ENCODE peak calls at places on chromosome 22, in eight cellular contexts. I is activated T-cell treated with anti-CD3 and anti-CD28 coated beads, Interleukin-2, amount 50 U/mL, for 4 hours; N is activated naive CD8-positive, alpha-beta T cell treated with anti-CD3 and anti-CD28 coated beads, Interleukin-2, amount 10 ng/mL, durations not matched to agents 7 days and 5 days; M is stimulated activated effector memory CD8-positive, alpha-beta T cell treated with anti-CD3 and anti-CD28 coated beads, Interleukin-12 subunit alpha, Interleukin-12 subunit beta, amount 100 ng/mL, for 72 hours; W is mucosa of descending colon; Y is foreskin keratinocyte; G is lower lobe of right lung; C is body of pancreas. H is an unnamed sample.

GRCh38 chr22:23152238-23153114 is 7.2 kb downstream of the RAB36 start:
- ATAC-seq in N (peak), G (peak), I (no peak), C (no peak), M (no peak), W (peak), Y (no peak), H (no peak)

GRCh38 chr22:46487318-46487717 is 50.1 kb downstream of the CELSR1 start:
- ATAC-seq in C (no peak), G (no peak), N (no peak), W (no peak), M (no peak), Y (no peak), I (no peak), H (no peak)

GRCh38 chr22:46012881-46013281 is 35.9 kb upstream of the WNT7B start:
- ATAC-seq in I (no peak), N (no peak), Y (no peak), M (no peak), G (no peak), C (no peak), W (no peak), H (peak)

GRCh38 chr22:37774728-37775127 is 33.0 kb upstream of the GCAT start:
- ATAC-seq in I (no peak), G (no peak), Y (no peak), W (no peak), N (no peak), M (no peak), C (no peak), H (no peak)

GRCh38 chr22:21761086-21761485 is 25.5 kb upstream of the YPEL1 start:
- ATAC-seq in C (no peak), I (peak), M (peak), W (no peak), G (no peak), N (no peak), Y (no peak), H (no peak)

GRCh38 chr22:40241200-40241763 is 63.6 kb downstream of the TNRC6B start:
- ATAC-seq in W (peak), C (no peak), N (peak), G (no peak), M (peak), Y (no peak), I (peak), H (no peak)

GRCh38 chr22:47275479-47276218 is 513.2 kb downstream of the TBC1D22A start:
- ATAC-seq in Y (no peak), M (no peak), C (no peak), G (no peak), I (no peak), W (no peak), N (no peak), H (no peak)

GRCh38 chr22:31210830-31211503 is 1.1 kb upstream of the LIMK2 start:
- ATAC-seq in I (no peak), M (no peak), Y (no peak), N (no peak), W (peak), G (peak), C (no peak), H (no peak)

GRCh38 chr22:50281384-50281760 is 11.2 kb upstream of the MAPK11 start:
- ATAC-seq in C (no peak), M (no peak), W (no peak), Y (no peak), N (no peak), G (no peak), I (no peak), H (no peak)

GRCh38 chr22:28369849-28370248 is 309.8 kb downstream of the TTC28 start:
- ATAC-seq in C (no peak), G (peak), I (no peak), N (peak), M (peak), Y (no peak), W (peak), H (no peak)

GRCh38 chr22:46115755-46116490 is 34.4 kb upstream of the PPARA start:
- ATAC-seq in N (no peak), W (peak), M (no peak), I (no peak), Y (peak), C (peak), G (no peak), H (no peak)

GRCh38 chr22:36986242-36986821 is 32.9 kb downstream of the TST start:
- ATAC-seq in M (peak), C (no peak), N (no peak), I (peak), W (peak), G (no peak), Y (no peak), H (peak)

GRCh38 chr22:36493690-36494110 is 12.3 kb upstream of the TXN2 start:
- ATAC-seq in N (peak), W (peak), Y (no peak), C (no peak), I (peak), G (peak), M (no peak), H (no peak)

GRCh38 chr22:37112084-37112728 is 2.7 kb upstream of the TMPRSS6 start:
- ATAC-seq in C (no peak), I (no peak), N (no peak), W (no peak), Y (no peak), G (no peak), M (no peak), H (peak)

GRCh38 chr22:17846326-17846992 is 72.2 kb upstream of the BID start:
- ATAC-seq in I (no peak), W (peak), G (peak), M (no peak), N (no peak), C (peak), Y (peak), H (peak)

GRCh38 chr22:24133187-24133965 is 47.9 kb upstream of the SUSD2 start:
- ATAC-seq in I (peak), C (no peak), N (peak), M (peak), Y (no peak), W (peak), G (peak), H (no peak)

H was measured in esophagus mucosa.